ENCODE peak calls at places on chromosome 6, in eight cellular contexts. One of them, this sample, is unnamed. For H3K9me3 and H3K4me1, the result is how much of the 10 kb centered on the place peaks cover.

GRCh38 chr6:110656492-110656891 is 158.8 kb downstream of the CDK19 start:
- DNase-seq in mesenchymal stem cell: no peak
- DNase-seq in body of pancreas: no peak
- DNase-seq in astrocyte: no peak
- DNase-seq in lung: no peak
- DNase-seq in Peyer's patch: no peak
- DNase-seq in left lung: no peak
- DNase-seq in CD8-positive, alpha-beta memory T cell: no peak
- DNase-seq in this sample: no peak

GRCh38 chr6:53239526-53239925 is 90.9 kb upstream of the GCM1 start:
- DNase-seq in mesenchymal stem cell: no peak
- DNase-seq in astrocyte: no peak
- DNase-seq in lung: no peak
- DNase-seq in CD8-positive, alpha-beta memory T cell: no peak
- DNase-seq in left lung: no peak
- DNase-seq in body of pancreas: no peak
- DNase-seq in Peyer's patch: no peak
- DNase-seq in this sample: no peak

GRCh38 chr6:98937351-98937750 is 10.4 kb downstream of the FBXL4 start:
- DNase-seq in CD8-positive, alpha-beta memory T cell: no peak
- DNase-seq in body of pancreas: no peak
- DNase-seq in Peyer's patch: no peak
- DNase-seq in astrocyte: no peak
- DNase-seq in left lung: no peak
- DNase-seq in mesenchymal stem cell: no peak
- DNase-seq in lung: no peak
- DNase-seq in this sample: no peak

GRCh38 chr6:15341311-15341710 is 95.4 kb downstream of the JARID2 start:
- DNase-seq in CD8-positive, alpha-beta memory T cell: no peak
- DNase-seq in body of pancreas: no peak
- DNase-seq in Peyer's patch: no peak
- DNase-seq in left lung: no peak
- DNase-seq in astrocyte: no peak
- DNase-seq in lung: no peak
- DNase-seq in mesenchymal stem cell: no peak
- DNase-seq in this sample: no peak

GRCh38 chr6:110652520-110652919 is 162.7 kb downstream of the CDK19 start:
- DNase-seq in body of pancreas: no peak
- DNase-seq in Peyer's patch: no peak
- DNase-seq in mesenchymal stem cell: peak
- DNase-seq in CD8-positive, alpha-beta memory T cell: no peak
- DNase-seq in left lung: no peak
- DNase-seq in lung: no peak
- DNase-seq in astrocyte: no peak
- DNase-seq in this sample: no peak

GRCh38 chr6:161079566-161080262 is 88.1 kb downstream of the MAP3K4 start:
- DNase-seq in CD8-positive, alpha-beta memory T cell: peak
- DNase-seq in body of pancreas: no peak
- DNase-seq in mesenchymal stem cell: peak
- DNase-seq in Peyer's patch: no peak
- DNase-seq in astrocyte: peak
- DNase-seq in lung: no peak
- DNase-seq in left lung: no peak
- DNase-seq in this sample: peak

GRCh38 chr6:89862281-89862680 is 32.0 kb upstream of the GJA10 start:
- DNase-seq in mesenchymal stem cell: no peak
- DNase-seq in lung: no peak
- DNase-seq in astrocyte: no peak
- DNase-seq in CD8-positive, alpha-beta memory T cell: no peak
- DNase-seq in left lung: no peak
- DNase-seq in body of pancreas: no peak
- DNase-seq in Peyer's patch: no peak
- DNase-seq in this sample: no peak

GRCh38 chr6:11197175-11197535 is 35.3 kb downstream of the NEDD9 start:
- DNase-seq in CD8-positive, alpha-beta memory T cell: no peak
- DNase-seq in astrocyte: peak
- DNase-seq in mesenchymal stem cell: peak
- DNase-seq in Peyer's patch: no peak
- DNase-seq in lung: no peak
- DNase-seq in left lung: no peak
- DNase-seq in body of pancreas: no peak
- DNase-seq in this sample: no peak

GRCh38 chr6:150025201-150025917 is at the start of gene RAET1L:
- DNase-seq in CD8-positive, alpha-beta memory T cell: no peak
- DNase-seq in left lung: no peak
- DNase-seq in body of pancreas: no peak
- DNase-seq in mesenchymal stem cell: peak
- DNase-seq in Peyer's patch: no peak
- DNase-seq in lung: peak
- DNase-seq in astrocyte: peak
- DNase-seq in this sample: peak

GRCh38 chr6:167682546-167683027 is 144.1 kb upstream of the AFDN start:
- DNase-seq in CD8-positive, alpha-beta memory T cell: no peak
- DNase-seq in lung: no peak
- DNase-seq in left lung: no peak
- DNase-seq in astrocyte: no peak
- DNase-seq in mesenchymal stem cell: no peak
- DNase-seq in body of pancreas: no peak
- DNase-seq in Peyer's patch: no peak
- DNase-seq in this sample: no peak

GRCh38 chr6:167683028-167683862 is 143.5 kb upstream of the AFDN start:
- DNase-seq in body of pancreas: peak
- DNase-seq in mesenchymal stem cell: peak
- DNase-seq in astrocyte: peak
- DNase-seq in lung: no peak
- DNase-seq in left lung: no peak
- DNase-seq in Peyer's patch: peak
- DNase-seq in CD8-positive, alpha-beta memory T cell: no peak
- DNase-seq in this sample: peak

GRCh38 chr6:167685654-167686053 is 141.1 kb upstream of the AFDN start:
- DNase-seq in lung: no peak
- DNase-seq in mesenchymal stem cell: no peak
- DNase-seq in CD8-positive, alpha-beta memory T cell: no peak
- DNase-seq in left lung: no peak
- DNase-seq in body of pancreas: no peak
- DNase-seq in astrocyte: no peak
- DNase-seq in Peyer's patch: peak
- DNase-seq in this sample: no peak

GRCh38 chr6:167686204-167686893 is 140.4 kb upstream of the AFDN start:
- DNase-seq in left lung: no peak
- DNase-seq in mesenchymal stem cell: no peak
- DNase-seq in body of pancreas: no peak
- DNase-seq in astrocyte: no peak
- DNase-seq in Peyer's patch: no peak
- DNase-seq in lung: no peak
- DNase-seq in CD8-positive, alpha-beta memory T cell: no peak
- DNase-seq in this sample: no peak

GRCh38 chr6:167684276-167685104 is 142.2 kb upstream of the AFDN start:
- DNase-seq in body of pancreas: no peak
- DNase-seq in mesenchymal stem cell: no peak
- DNase-seq in astrocyte: no peak
- DNase-seq in left lung: no peak
- DNase-seq in CD8-positive, alpha-beta memory T cell: no peak
- DNase-seq in Peyer's patch: peak
- DNase-seq in lung: no peak
- DNase-seq in this sample: no peak
- H3K9me3 ChIP-seq in body of pancreas: under half
- H3K9me3 ChIP-seq in mesenchymal stem cell: under half
- H3K9me3 ChIP-seq in astrocyte: under half
- H3K9me3 ChIP-seq in left lung: under half
- H3K9me3 ChIP-seq in CD8-positive, alpha-beta memory T cell: under half
- H3K9me3 ChIP-seq in Peyer's patch: under half
- H3K9me3 ChIP-seq in lung: under half
- H3K9me3 ChIP-seq in this sample: under half

GRCh38 chr6:132061381-132061780 is 110.2 kb upstream of the CCN2 start:
- DNase-seq in lung: no peak
- DNase-seq in left lung: no peak
- DNase-seq in body of pancreas: no peak
- DNase-seq in mesenchymal stem cell: no peak
- DNase-seq in astrocyte: no peak
- DNase-seq in CD8-positive, alpha-beta memory T cell: no peak
- DNase-seq in Peyer's patch: no peak
- DNase-seq in this sample: no peak
- H3K4me1 ChIP-seq in lung: under half
- H3K4me1 ChIP-seq in left lung: under half
- H3K4me1 ChIP-seq in body of pancreas: under half
- H3K4me1 ChIP-seq in mesenchymal stem cell: under half
- H3K4me1 ChIP-seq in astrocyte: under half
- H3K4me1 ChIP-seq in CD8-positive, alpha-beta memory T cell: under half
- H3K4me1 ChIP-seq in Peyer's patch: under half
- H3K4me1 ChIP-seq in this sample: under half

GRCh38 chr6:166266336-166266735 is 41.9 kb downstream of the PRR18 start:
- DNase-seq in CD8-positive, alpha-beta memory T cell: no peak
- DNase-seq in mesenchymal stem cell: no peak
- DNase-seq in Peyer's patch: no peak
- DNase-seq in lung: no peak
- DNase-seq in left lung: no peak
- DNase-seq in body of pancreas: no peak
- DNase-seq in astrocyte: no peak
- DNase-seq in this sample: no peak
- H3K9me3 ChIP-seq in CD8-positive, alpha-beta memory T cell: under half
- H3K9me3 ChIP-seq in mesenchymal stem cell: under half
- H3K9me3 ChIP-seq in Peyer's patch: under half
- H3K9me3 ChIP-seq in lung: under half
- H3K9me3 ChIP-seq in left lung: under half
- H3K9me3 ChIP-seq in body of pancreas: under half
- H3K9me3 ChIP-seq in astrocyte: under half
- H3K9me3 ChIP-seq in this sample: under half

DNA sequence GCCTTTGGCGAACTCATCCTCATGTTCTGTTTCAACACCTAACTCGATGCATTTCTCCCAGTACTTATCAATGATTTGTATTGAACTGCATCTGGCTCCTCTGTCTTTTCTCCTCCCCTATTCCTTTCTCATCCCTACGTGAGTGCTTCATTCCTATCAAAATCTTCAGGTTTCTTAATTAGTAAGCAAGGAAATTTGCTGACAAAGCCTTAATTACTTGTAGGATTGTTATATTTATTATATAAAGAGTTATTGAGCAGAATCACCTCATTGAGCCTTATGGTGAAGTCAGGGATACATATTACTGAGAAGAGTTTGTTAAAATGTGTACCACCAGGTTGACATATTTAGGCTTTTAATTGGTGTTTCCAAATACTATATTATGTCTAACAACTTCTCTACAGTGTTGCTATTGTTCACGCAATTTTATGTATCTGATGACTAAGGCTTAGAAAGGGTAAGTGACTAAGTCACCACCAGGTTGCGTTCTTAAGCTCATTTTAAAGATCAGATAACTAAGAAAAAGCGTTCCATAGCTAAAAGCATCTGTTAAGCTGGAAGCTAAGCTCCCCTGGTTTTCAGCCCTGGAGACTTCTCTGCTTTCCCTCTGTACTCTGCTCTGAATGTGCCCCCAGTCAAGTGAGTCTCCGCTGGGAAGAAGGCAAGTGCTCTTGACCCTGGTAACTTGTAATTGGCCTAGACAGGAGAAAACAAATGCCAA is 18.9 kb downstream of the SCGN start:
- DNase-seq in astrocyte: no peak
- DNase-seq in body of pancreas: no peak
- DNase-seq in CD8-positive, alpha-beta memory T cell: no peak
- DNase-seq in left lung: no peak
- DNase-seq in Peyer's patch: no peak
- DNase-seq in lung: no peak
- DNase-seq in mesenchymal stem cell: no peak
- DNase-seq in this sample: no peak
- H3K4me1 ChIP-seq in astrocyte: under half
- H3K4me1 ChIP-seq in body of pancreas: half or more
- H3K4me1 ChIP-seq in CD8-positive, alpha-beta memory T cell: under half
- H3K4me1 ChIP-seq in left lung: under half
- H3K4me1 ChIP-seq in Peyer's patch: under half
- H3K4me1 ChIP-seq in lung: under half
- H3K4me1 ChIP-seq in mesenchymal stem cell: under half
- H3K4me1 ChIP-seq in this sample: under half

GRCh38 chr6:76262240-76262639 is 189.8 kb upstream of the IMPG1 start:
- DNase-seq in body of pancreas: no peak
- DNase-seq in lung: no peak
- DNase-seq in mesenchymal stem cell: no peak
- DNase-seq in CD8-positive, alpha-beta memory T cell: no peak
- DNase-seq in astrocyte: no peak
- DNase-seq in left lung: no peak
- DNase-seq in Peyer's patch: no peak
- DNase-seq in this sample: no peak

GRCh38 chr6:76264466-76264865 is 192.0 kb upstream of the IMPG1 start:
- DNase-seq in lung: no peak
- DNase-seq in left lung: no peak
- DNase-seq in Peyer's patch: no peak
- DNase-seq in CD8-positive, alpha-beta memory T cell: no peak
- DNase-seq in astrocyte: no peak
- DNase-seq in body of pancreas: no peak
- DNase-seq in mesenchymal stem cell: no peak
- DNase-seq in this sample: no peak
- H3K9me3 ChIP-seq in lung: under half
- H3K9me3 ChIP-seq in left lung: under half
- H3K9me3 ChIP-seq in Peyer's patch: under half
- H3K9me3 ChIP-seq in CD8-positive, alpha-beta memory T cell: under half
- H3K9me3 ChIP-seq in astrocyte: under half
- H3K9me3 ChIP-seq in body of pancreas: under half
- H3K9me3 ChIP-seq in mesenchymal stem cell: under half
- H3K9me3 ChIP-seq in this sample: under half

This sample was measured in right cardiac atrium.